ENCODE peak calls at places on chromosomes 3 and 15, in ten cellular contexts. Q is lower lobe of right lung; H is IMR-90; L is tibial artery; J is right atrium auricular region; P is Karpas-422; Z is cardiac muscle cell; F is testis; A is CD8-positive, alpha-beta memory T cell; K is aorta. W is an unnamed sample.

GRCh38 chr15:96353931-96354730 is 23.6 kb downstream of the NR2F2 start:
- DNase-seq in A (no peak), Z (no peak), H (peak; percentile 60), J (no peak), P (no peak), K (peak; percentile 89), Q (no peak), F (peak; percentile 54), L (peak; percentile 81), W (no peak)

GRCh38 chr3:6392123-6392522 is 468.8 kb upstream of the GRM7 start:
- DNase-seq in P (no peak), A (no peak), Z (peak; percentile 5), K (no peak), H (no peak), F (no peak), J (no peak), Q (no peak), L (no peak), W (no peak)

GRCh38 chr15:67080900-67081431 is 15.6 kb downstream of the SMAD3 start:
- DNase-seq in Q (peak; percentile 76), A (no peak), H (peak; percentile 84), K (peak; percentile 74), Z (no peak), J (no peak), F (peak; percentile 64), P (peak; percentile 96), L (no peak), W (peak; percentile 33)

GRCh38 chr3:144364797-144365196 is 393.2 kb downstream of the DIPK2A start:
- DNase-seq in Q (no peak), K (no peak), J (no peak), P (no peak), Z (no peak), A (no peak), H (no peak), F (no peak), L (no peak), W (no peak)

GRCh38 chr15:40270246-40270995 is 12.4 kb downstream of the ANKRD63 start:
- DNase-seq in J (no peak), K (no peak), F (peak; percentile 68), P (no peak), H (no peak), L (no peak), Q (no peak), A (no peak), Z (no peak), W (no peak)

GRCh38 chr3:141405025-141405424 is 36.7 kb downstream of the ZBTB38 start:
- DNase-seq in J (no peak), L (no peak), H (peak; percentile 82), Q (no peak), A (no peak), P (no peak), K (no peak), Z (no peak), F (no peak), W (no peak)

GRCh38 chr3:127953092-127953491 is 38.1 kb downstream of the KBTBD12 start:
- DNase-seq in J (no peak), P (no peak), L (no peak), A (no peak), H (peak; percentile 29), F (no peak), K (no peak), Z (no peak), Q (no peak), W (no peak)

GRCh38 chr15:70653426-70653825 is 109.9 kb downstream of the UACA start:
- DNase-seq in A (no peak), K (no peak), H (no peak), Z (no peak), F (no peak), P (no peak), Q (no peak), J (no peak), L (no peak), W (no peak)

DNA sequence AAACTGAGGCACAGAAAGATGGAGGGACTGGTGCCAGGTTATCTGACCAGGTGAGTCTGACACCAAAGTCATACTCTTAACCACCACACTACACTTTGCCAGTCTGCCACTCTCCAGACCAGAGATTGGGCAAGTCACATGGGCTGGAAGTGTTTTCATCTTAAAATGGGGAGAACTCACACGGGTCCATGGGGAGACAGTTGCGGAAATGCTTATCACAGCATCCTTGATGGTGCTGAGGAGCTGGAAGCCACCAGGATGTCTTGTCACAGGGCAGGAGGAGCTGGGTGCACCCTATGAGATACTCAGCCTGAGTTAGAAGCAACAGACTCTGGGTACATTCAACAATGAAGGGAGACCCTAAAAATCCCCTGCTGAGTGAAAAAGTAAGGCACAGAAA is 4.8 kb downstream of the GALNT15 start:
- DNase-seq in F (no peak), H (no peak), L (no peak), P (no peak), Q (no peak), Z (no peak), K (no peak), J (no peak), A (no peak), W (no peak)
- H3K4me3 ChIP-seq in F (no peak overlapping the region), H (no peak overlapping the region), L (peak overlapping the region; percentile 63), P (no peak overlapping the region), Q (no peak overlapping the region), Z (no peak overlapping the region), K (no peak overlapping the region), J (peak overlapping the region; percentile 52), A (no peak overlapping the region), W (no peak overlapping the region)

GRCh38 chr3:134495980-134496379 is 10.1 kb downstream of the CEP63 start:
- DNase-seq in Q (no peak), L (no peak), Z (no peak), P (no peak), F (no peak), A (no peak), J (no peak), K (no peak), H (no peak), W (no peak)

GRCh38 chr3:134496481-134497071 is 10.7 kb downstream of the CEP63 start:
- DNase-seq in J (no peak), A (no peak), Z (peak; percentile 7), Q (no peak), L (no peak), P (no peak), K (no peak), F (no peak), H (no peak), W (no peak)

DNA sequence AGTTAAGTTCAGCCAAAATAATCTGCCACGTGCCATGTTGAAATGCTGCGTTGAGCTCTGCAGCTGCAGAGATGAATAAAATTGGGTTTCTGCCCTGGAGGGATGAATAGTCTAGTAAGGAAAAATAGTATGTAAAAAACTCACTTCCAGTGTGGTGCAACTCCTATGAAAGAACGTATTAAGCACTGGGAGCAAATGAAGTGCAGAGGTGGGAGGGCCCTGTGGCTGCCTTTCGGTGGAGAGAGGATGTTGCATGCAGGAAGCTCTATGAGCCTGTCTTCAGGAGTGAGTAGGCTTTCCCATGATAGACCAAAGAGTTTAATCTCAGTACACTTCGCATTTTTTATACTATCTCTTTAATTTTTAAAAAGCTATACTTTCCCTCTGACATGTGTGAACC is 8.7 kb downstream of the CEP63 start:
- DNase-seq in A (no peak), Q (no peak), L (no peak), J (no peak), Z (no peak), H (no peak), F (no peak), P (no peak), K (no peak), W (no peak)
- H3K27ac ChIP-seq in A (no peak overlapping the region), Q (no peak overlapping the region), L (no peak overlapping the region), J (no peak overlapping the region), Z (no peak overlapping the region), H (no peak overlapping the region), F (no peak overlapping the region), P (no peak overlapping the region), K (no peak overlapping the region), W (no peak overlapping the region)

GRCh38 chr3:157104521-157104920 is 55.4 kb downstream of the CCNL1 start:
- DNase-seq in K (no peak), F (no peak), J (no peak), Q (no peak), Z (no peak), L (no peak), A (no peak), H (peak; percentile 48), P (no peak), W (no peak)
- H3K4me3 ChIP-seq in K (no peak overlapping the region), F (no peak overlapping the region), J (no peak overlapping the region), Q (no peak overlapping the region), Z (no peak overlapping the region), L (no peak overlapping the region), A (no peak overlapping the region), H (no peak overlapping the region), P (no peak overlapping the region), W (no peak overlapping the region)

GRCh38 chr3:23882487-23882918 is 34.3 kb downstream of the NKIRAS1 start:
- DNase-seq in K (no peak), Z (no peak), J (no peak), F (no peak), P (no peak), Q (no peak), A (no peak), L (no peak), H (no peak), W (no peak)
- H3K27ac ChIP-seq in K (no peak overlapping the region), Z (no peak overlapping the region), J (no peak overlapping the region), F (no peak overlapping the region), P (no peak overlapping the region), Q (no peak overlapping the region), A (no peak overlapping the region), L (no peak overlapping the region), H (no peak overlapping the region), W (no peak overlapping the region)

GRCh38 chr3:87167634-87168456 is 59.3 kb upstream of the CHMP2B start:
- DNase-seq in A (no peak), Z (peak; percentile 42), J (no peak), Q (no peak), P (peak; percentile 83), L (no peak), K (no peak), H (peak; percentile 20), F (peak; percentile 53), W (peak; percentile 19)
- H3K4me3 ChIP-seq in A (no peak overlapping the region), Z (no peak overlapping the region), J (no peak overlapping the region), Q (peak overlapping the region; percentile 45), P (no peak overlapping the region), L (peak overlapping the region; percentile 27), K (no peak overlapping the region), H (no peak overlapping the region), F (peak overlapping the region; percentile 24), W (peak overlapping the region; percentile 12)

GRCh38 chr15:33742807-33743206 is 225.5 kb upstream of the CHRM5 start:
- DNase-seq in A (no peak), Q (no peak), K (no peak), H (no peak), Z (no peak), L (no peak), P (no peak), F (no peak), J (no peak), W (no peak)
- H3K27ac ChIP-seq in A (no peak overlapping the region), Q (no peak overlapping the region), K (no peak overlapping the region), H (no peak overlapping the region), Z (no peak overlapping the region), L (no peak overlapping the region), P (no peak overlapping the region), F (no peak overlapping the region), J (no peak overlapping the region), W (no peak overlapping the region)

GRCh38 chr3:12644297-12644937 is 19.5 kb downstream of the RAF1 start:
- DNase-seq in L (no peak), P (peak; percentile 21), K (no peak), F (no peak), A (no peak), Q (no peak), J (no peak), Z (no peak), H (peak; percentile 82), W (no peak)
- H3K4me3 ChIP-seq in L (no peak overlapping the region), P (no peak overlapping the region), K (peak overlapping the region; percentile 48), F (no peak overlapping the region), A (no peak overlapping the region), Q (no peak overlapping the region), J (no peak overlapping the region), Z (no peak overlapping the region), H (no peak overlapping the region), W (no peak overlapping the region)

GRCh38 chr15:63088532-63089245 is 33.0 kb upstream of the LACTB start:
- DNase-seq in F (no peak), Q (no peak), H (no peak), K (no peak), A (no peak), L (no peak), J (no peak), P (no peak), Z (no peak), W (no peak)
- H3K27ac ChIP-seq in F (no peak overlapping the region), Q (peak overlapping the region; percentile 24), H (peak overlapping the region; percentile 80), K (no peak overlapping the region), A (no peak overlapping the region), L (no peak overlapping the region), J (no peak overlapping the region), P (no peak overlapping the region), Z (peak overlapping the region; percentile 20), W (no peak overlapping the region)

W was measured in WERI-Rb-1.